ENCODE peak calls at places on chromosomes 5 and 9, in nine cellular contexts. M is fibroblast of lung, Y is uterus, A is neural progenitor cell, L is dorsolateral prefrontal cortex, G is adrenal gland, W is breast epithelium, K is right lobe of liver, D is AG04449. N is an unnamed sample.
A peak's percentile ranks its signal among the peaks of the same experiment; 100 is the strongest.

GRCh38 chr5:111043712-111044506 is 27.6 kb upstream of the TSLP start:
- DNase-seq in D (peak; percentile 26), G (no peak), M (peak; percentile 53), W (no peak), A (peak; percentile 37), L (no peak), K (no peak), Y (no peak), N (no peak)

GRCh38 chr9:69104830-69105527 is 69.1 kb upstream of the TJP2 start:
- DNase-seq in A (no peak), K (peak; percentile 68), W (peak; percentile 60), Y (no peak), G (no peak), D (no peak), M (no peak), L (no peak), N (no peak)

GRCh38 chr9:13282998-13283397 is 3.5 kb upstream of the MPDZ start:
- DNase-seq in Y (no peak), G (no peak), L (no peak), D (no peak), M (peak; percentile 61), K (no peak), A (peak; percentile 26), W (no peak), N (no peak)

GRCh38 chr9:85742630-85742928 is 825 bp upstream of the AGTPBP1 start:
- DNase-seq in G (no peak), W (no peak), D (peak; percentile 24), K (no peak), M (peak; percentile 79), L (no peak), A (no peak), Y (no peak), N (no peak)

GRCh38 chr5:96048763-96049162 is 87.1 kb upstream of the ELL2 start:
- DNase-seq in W (no peak), D (no peak), M (no peak), L (no peak), Y (no peak), A (peak; percentile 49), G (no peak), K (no peak), N (no peak)

GRCh38 chr5:125668904-125669303 is 754.3 kb upstream of the GRAMD2B start:
- DNase-seq in Y (no peak), W (no peak), G (no peak), K (no peak), L (no peak), A (peak; percentile 78), D (no peak), M (peak; percentile 12), N (no peak)

GRCh38 chr9:35948451-35948850 is 9.5 kb downstream of the OR2S2 start:
- DNase-seq in K (no peak), G (no peak), Y (no peak), W (no peak), D (no peak), M (no peak), A (no peak), L (no peak), N (no peak)

GRCh38 chr5:143241892-143242291 is 161.6 kb downstream of the NR3C1 start:
- DNase-seq in A (no peak), L (no peak), D (no peak), K (no peak), G (no peak), Y (no peak), W (no peak), M (peak; percentile 75), N (no peak)

GRCh38 chr9:38339496-38339895 is 53.0 kb upstream of the ALDH1B1 start:
- DNase-seq in D (no peak), W (no peak), G (no peak), K (no peak), A (no peak), M (peak; percentile 77), Y (peak; percentile 37), L (peak; percentile 55), N (no peak)

GRCh38 chr5:109825450-109825849 is 135.7 kb downstream of the MAN2A1 start:
- DNase-seq in M (peak; percentile 53), A (no peak), K (no peak), D (no peak), Y (no peak), G (no peak), L (no peak), W (no peak), N (no peak)

GRCh38 chr5:55927861-55928655 is 66.7 kb downstream of the IL6ST start:
- DNase-seq in Y (no peak), A (no peak), M (no peak), L (no peak), W (no peak), D (no peak), G (no peak), K (no peak), N (no peak)

GRCh38 chr5:107218457-107219193 is 452.1 kb downstream of the EFNA5 start:
- DNase-seq in Y (no peak), K (no peak), M (peak; percentile 65), A (no peak), D (peak; percentile 2), L (no peak), W (no peak), G (no peak), N (no peak)

GRCh38 chr5:180113660-180114303 is 42.2 kb upstream of the RNF130 start:
- DNase-seq in M (no peak), D (no peak), L (peak; percentile 18), G (peak; percentile 1), Y (no peak), K (peak; percentile 9), W (no peak), A (no peak), N (no peak)

GRCh38 chr5:119439140-119439625 is 13.1 kb upstream of the HSD17B4 start:
- DNase-seq in Y (no peak), A (no peak), M (no peak), G (no peak), W (peak; percentile 27), K (peak; percentile 65), D (no peak), L (no peak), N (no peak)

GRCh38 chr9:76868897-76869296 is 37.0 kb downstream of the PRUNE2 start:
- DNase-seq in K (no peak), Y (no peak), M (peak; percentile 62), G (no peak), L (no peak), W (no peak), D (no peak), A (peak; percentile 84), N (no peak)

GRCh38 chr9:7799934-7800285 is 332 bp upstream of the DMAC1 start:
- DNase-seq in W (no peak), K (no peak), L (no peak), A (no peak), D (no peak), G (no peak), Y (no peak), M (no peak), N (no peak)
- H3K4me3 ChIP-seq in W (peak overlapping the region; percentile 98), K (peak overlapping the region; percentile 94), L (peak overlapping the region; percentile 83), A (peak overlapping the region; percentile 61), D (peak overlapping the region; percentile 83), G (peak overlapping the region; percentile 93), Y (peak overlapping the region; percentile 77), M (peak overlapping the region; percentile 96), N (peak overlapping the region; percentile 69)

DNA sequence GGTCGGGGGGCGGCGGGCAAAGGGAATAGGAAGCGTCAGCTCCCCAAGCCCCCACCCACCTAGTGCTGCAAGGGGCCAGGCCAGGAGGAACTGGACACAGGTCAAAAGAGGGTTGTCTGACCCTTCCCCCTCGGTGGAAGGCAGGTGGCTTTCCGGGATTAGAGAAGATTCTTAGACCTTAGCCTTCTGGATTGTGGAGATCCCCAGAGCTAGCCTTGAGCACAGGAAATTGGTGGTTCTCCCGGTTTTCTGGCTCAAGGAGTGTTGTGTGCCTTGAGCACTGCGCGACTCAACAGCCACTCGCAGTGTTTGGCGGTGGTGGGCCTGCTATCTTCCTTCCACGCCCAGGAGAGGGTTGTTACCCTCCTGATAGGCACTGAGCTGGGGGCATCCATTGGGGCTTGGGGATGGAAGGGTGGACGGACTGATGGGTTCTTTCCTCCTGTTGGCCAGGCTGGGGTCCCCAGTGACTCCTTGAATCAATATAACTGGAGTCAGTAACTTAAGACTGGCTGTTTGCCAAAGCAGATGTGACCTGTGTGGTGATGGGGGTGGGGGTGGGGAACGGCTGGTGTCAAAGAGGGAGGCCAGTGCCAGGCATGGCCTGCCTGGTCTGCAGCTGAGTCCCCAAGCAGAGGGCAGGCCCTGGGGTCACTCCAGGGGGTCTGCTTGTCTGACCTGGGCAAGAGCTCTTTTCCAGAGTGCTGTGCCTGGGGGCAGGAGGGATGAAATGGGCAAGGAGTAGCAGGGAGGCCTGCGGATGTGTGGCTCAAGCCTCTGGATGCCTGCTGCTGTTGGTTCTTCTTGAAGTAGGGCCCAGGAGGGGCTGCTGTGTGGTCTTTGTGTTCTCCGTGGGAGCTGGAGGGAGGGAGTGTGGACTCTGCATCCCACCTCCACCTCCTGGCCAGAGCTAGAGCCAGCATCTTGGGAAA is 2.1 kb downstream of the FGF18 start:
- DNase-seq in D (no peak), M (no peak), G (no peak), K (no peak), Y (no peak), W (no peak), L (no peak), A (no peak), N (no peak)
- H3K4me3 ChIP-seq in D (no peak overlapping the region), M (no peak overlapping the region), G (no peak overlapping the region), K (no peak overlapping the region), Y (no peak overlapping the region), W (peak overlapping the region; percentile 66), L (peak overlapping the region; percentile 49), A (peak overlapping the region; percentile 53), N (no peak overlapping the region)

DNA sequence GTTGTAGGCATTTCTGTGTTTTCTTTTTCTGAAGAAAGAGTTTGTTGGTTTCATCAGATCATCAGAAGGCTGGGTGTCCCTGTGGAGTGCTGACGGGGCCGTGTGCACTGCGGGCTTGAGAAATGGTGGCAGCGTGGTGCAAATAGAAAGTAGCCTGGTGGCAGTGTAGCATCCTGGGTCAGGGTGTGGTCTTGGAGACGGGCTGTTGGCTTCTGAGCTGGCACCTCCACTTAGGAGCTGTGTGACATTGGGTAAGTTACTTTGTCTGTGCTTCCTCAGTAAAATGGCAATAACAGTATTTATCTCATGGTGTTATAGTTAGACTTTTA is 10.0 kb upstream of the NDST1 start:
- DNase-seq in W (no peak), G (no peak), A (no peak), D (no peak), Y (no peak), L (no peak), M (no peak), K (no peak), N (no peak)
- H3K4me3 ChIP-seq in W (peak overlapping the region; percentile 2), G (no peak overlapping the region), A (peak overlapping the region; percentile 24), D (peak overlapping the region; percentile 35), Y (no peak overlapping the region), L (peak overlapping the region; percentile 40), M (no peak overlapping the region), K (no peak overlapping the region), N (no peak overlapping the region)

DNA sequence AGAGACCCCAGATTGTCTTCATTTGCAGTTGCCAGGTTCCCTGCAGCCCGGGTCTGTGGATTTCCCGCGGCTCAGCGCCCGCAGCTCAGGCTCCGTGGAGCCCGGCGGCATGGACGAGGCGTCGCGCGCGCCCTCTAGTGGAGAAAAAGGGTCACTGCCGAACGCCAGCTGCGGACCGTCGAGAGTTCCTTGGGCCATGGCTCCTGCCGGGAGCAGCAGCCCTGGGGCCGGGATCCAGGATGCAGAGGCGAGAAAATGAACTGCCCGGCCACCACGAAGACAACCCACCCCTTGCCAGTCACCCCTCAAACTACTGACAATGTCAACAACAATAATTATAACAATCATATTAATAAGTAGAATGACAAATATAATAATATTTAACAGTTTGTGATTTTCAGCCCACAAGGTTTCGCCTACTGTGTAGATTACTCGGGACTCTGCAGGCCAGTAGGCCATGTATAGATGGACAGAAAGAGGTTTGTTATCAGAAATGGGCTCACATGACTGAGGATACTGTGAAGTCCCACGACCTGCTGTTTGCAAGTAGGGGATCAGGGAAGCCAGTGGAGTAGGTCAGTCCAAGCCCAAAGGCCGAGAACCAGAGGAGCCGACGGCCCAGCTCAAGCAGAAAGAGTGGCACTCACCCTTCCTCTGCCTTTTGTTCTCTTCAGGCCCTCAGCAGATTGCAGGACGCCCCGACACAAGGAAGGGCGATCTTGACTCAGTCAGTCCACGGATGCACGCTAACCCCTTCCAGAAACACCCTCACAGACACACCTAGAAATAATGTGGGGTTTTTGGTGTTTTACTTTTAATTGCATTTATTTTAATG is 43.1 kb downstream of the BOD1 start:
- DNase-seq in L (peak; percentile 74), G (peak; percentile 70), A (peak; percentile 82), D (no peak), Y (peak; percentile 76), K (peak; percentile 82), W (peak; percentile 54), M (peak; percentile 26), N (peak; percentile 94)
- H3K4me3 ChIP-seq in L (peak overlapping the region; percentile 44), G (no peak overlapping the region), A (no peak overlapping the region), D (peak overlapping the region; percentile 21), Y (no peak overlapping the region), K (no peak overlapping the region), W (peak overlapping the region; percentile 54), M (no peak overlapping the region), N (no peak overlapping the region)

N was measured in aorta.